ENCODE peak calls at places on chromosomes 12 and 14, in four cellular contexts. One of them, this sample, is unnamed.

GRCh38 chr14:50669441-50669986 is 1.4 kb upstream of the SAV1 start:
- DNase-seq in upper lobe of right lung: no peak
- DNase-seq in AG09309: no peak
- DNase-seq in LNCaP clone FGC: no peak
- DNase-seq in this sample: no peak

GRCh38 chr12:100234591-100235304 is 32.1 kb downstream of the DEPDC4 start:
- DNase-seq in upper lobe of right lung: no peak
- DNase-seq in AG09309: peak; percentile 29
- DNase-seq in LNCaP clone FGC: peak; percentile 42
- DNase-seq in this sample: no peak

GRCh38 chr14:67371247-67372148 is 11.4 kb downstream of the EIF2S1 start:
- DNase-seq in upper lobe of right lung: no peak
- DNase-seq in AG09309: no peak
- DNase-seq in LNCaP clone FGC: peak; percentile 75
- DNase-seq in this sample: no peak

GRCh38 chr12:47910486-47910885 is 5.7 kb upstream of the VDR start:
- DNase-seq in upper lobe of right lung: no peak
- DNase-seq in AG09309: no peak
- DNase-seq in LNCaP clone FGC: no peak
- DNase-seq in this sample: no peak

GRCh38 chr12:54591001-54591591 is 2.6 kb upstream of the PPP1R1A start:
- DNase-seq in upper lobe of right lung: no peak
- DNase-seq in AG09309: no peak
- DNase-seq in LNCaP clone FGC: no peak
- DNase-seq in this sample: no peak

GRCh38 chr14:61388976-61389576 is 67.7 kb downstream of the PRKCH start:
- DNase-seq in upper lobe of right lung: no peak
- DNase-seq in AG09309: no peak
- DNase-seq in LNCaP clone FGC: no peak
- DNase-seq in this sample: no peak

GRCh38 chr14:72847721-72848120 is 46.2 kb downstream of the DPF3 start:
- DNase-seq in upper lobe of right lung: no peak
- DNase-seq in AG09309: no peak
- DNase-seq in LNCaP clone FGC: no peak
- DNase-seq in this sample: no peak

GRCh38 chr14:95111507-95112164 is 45.7 kb downstream of the DICER1 start:
- DNase-seq in upper lobe of right lung: no peak
- DNase-seq in AG09309: no peak
- DNase-seq in LNCaP clone FGC: peak; percentile 52
- DNase-seq in this sample: no peak

GRCh38 chr12:57476162-57476992 is 3.3 kb downstream of the ARHGAP9 start:
- DNase-seq in upper lobe of right lung: peak; percentile 78
- DNase-seq in AG09309: no peak
- DNase-seq in LNCaP clone FGC: no peak
- DNase-seq in this sample: no peak

GRCh38 chr12:990308-990648 is 745 bp upstream of the ERC1 start:
- DNase-seq in upper lobe of right lung: peak; percentile 90
- DNase-seq in AG09309: no peak
- DNase-seq in LNCaP clone FGC: peak; percentile 25
- DNase-seq in this sample: no peak

GRCh38 chr14:77140343-77140936 is 1.2 kb downstream of the ZDHHC22 start:
- DNase-seq in upper lobe of right lung: no peak
- DNase-seq in AG09309: no peak
- DNase-seq in LNCaP clone FGC: no peak
- DNase-seq in this sample: no peak

GRCh38 chr14:41047763-41048162 is 558.9 kb upstream of the LRFN5 start:
- DNase-seq in upper lobe of right lung: no peak
- DNase-seq in AG09309: no peak
- DNase-seq in LNCaP clone FGC: no peak
- DNase-seq in this sample: no peak

GRCh38 chr12:121789233-121789781 is 4.2 kb downstream of the RHOF start:
- DNase-seq in upper lobe of right lung: peak; percentile 74
- DNase-seq in AG09309: no peak
- DNase-seq in LNCaP clone FGC: no peak
- DNase-seq in this sample: no peak

GRCh38 chr14:37060496-37061260 is 111.7 kb downstream of the SLC25A21 start:
- DNase-seq in upper lobe of right lung: no peak
- DNase-seq in AG09309: no peak
- DNase-seq in LNCaP clone FGC: peak; percentile 87
- DNase-seq in this sample: no peak

GRCh38 chr12:64687816-64688599 is 71.2 kb downstream of the GNS start:
- DNase-seq in upper lobe of right lung: no peak
- DNase-seq in AG09309: no peak
- DNase-seq in LNCaP clone FGC: peak; percentile 71
- DNase-seq in this sample: no peak

DNA sequence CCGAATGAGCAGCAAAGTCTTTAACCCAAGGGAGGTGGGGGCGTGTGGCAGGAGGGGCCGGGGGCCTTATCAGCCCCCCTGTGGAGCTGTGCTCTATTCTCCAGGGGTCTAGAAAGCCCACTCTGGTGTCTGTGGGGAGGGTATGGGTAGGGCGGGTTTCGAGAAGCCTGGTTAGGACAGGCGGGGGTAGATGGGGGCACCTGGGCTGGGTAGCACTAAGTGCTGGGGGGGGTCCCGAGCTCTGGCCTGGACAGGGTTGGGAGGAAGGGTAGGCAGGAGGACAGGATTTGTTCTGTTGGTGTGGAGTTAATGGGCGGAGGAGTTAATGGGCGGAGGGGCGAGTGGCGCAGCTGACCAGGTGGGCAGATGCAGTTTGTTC is 2.0 kb downstream of the PACS2 start:
- DNase-seq in upper lobe of right lung: no peak
- DNase-seq in AG09309: no peak
- DNase-seq in LNCaP clone FGC: no peak
- DNase-seq in this sample: no peak
- H3K4me3 ChIP-seq in upper lobe of right lung: no peak overlapping the region
- H3K4me3 ChIP-seq in AG09309: no peak overlapping the region
- H3K4me3 ChIP-seq in LNCaP clone FGC: no peak overlapping the region
- H3K4me3 ChIP-seq in this sample: no peak overlapping the region

GRCh38 chr14:55731881-55732498 is 152.0 kb downstream of the KTN1 start:
- DNase-seq in upper lobe of right lung: no peak
- DNase-seq in AG09309: no peak
- DNase-seq in LNCaP clone FGC: no peak
- DNase-seq in this sample: no peak
- TF ChIP-seq CTCF in upper lobe of right lung: peak; percentile 72
- TF ChIP-seq CTCF in AG09309: peak; percentile 61
- TF ChIP-seq CTCF in LNCaP clone FGC: peak; percentile 71
- TF ChIP-seq CTCF in this sample: peak; percentile 55

DNA sequence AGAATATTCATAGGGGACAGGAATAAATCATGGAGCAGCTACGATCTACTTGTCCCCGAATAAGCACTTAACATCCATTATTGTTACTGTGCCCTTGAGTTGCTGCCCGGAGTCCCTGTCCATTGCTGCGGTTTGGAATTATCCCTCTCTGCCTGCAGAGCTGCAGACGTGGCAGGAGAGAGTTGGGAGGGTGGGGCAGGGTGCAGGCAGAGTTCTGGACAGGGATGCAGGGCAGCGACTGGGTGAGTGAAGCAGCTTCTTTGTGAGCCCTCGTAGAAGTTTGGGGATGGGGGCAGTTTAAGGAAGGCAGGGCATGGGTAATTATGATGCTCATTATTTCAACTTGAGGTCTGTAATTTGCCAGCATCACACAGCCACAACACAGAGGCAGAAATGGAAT is 52.6 kb upstream of the STON2 start:
- DNase-seq in upper lobe of right lung: no peak
- DNase-seq in AG09309: no peak
- DNase-seq in LNCaP clone FGC: no peak
- DNase-seq in this sample: no peak
- H3K4me3 ChIP-seq in upper lobe of right lung: no peak overlapping the region
- H3K4me3 ChIP-seq in AG09309: no peak overlapping the region
- H3K4me3 ChIP-seq in LNCaP clone FGC: no peak overlapping the region
- H3K4me3 ChIP-seq in this sample: no peak overlapping the region

GRCh38 chr14:104820669-104821228 is 19.8 kb downstream of the ZBTB42 start:
- DNase-seq in upper lobe of right lung: peak; percentile 88
- DNase-seq in AG09309: no peak
- DNase-seq in LNCaP clone FGC: no peak
- DNase-seq in this sample: no peak
- TF ChIP-seq CTCF in upper lobe of right lung: peak; percentile 51
- TF ChIP-seq CTCF in AG09309: peak; percentile 62
- TF ChIP-seq CTCF in LNCaP clone FGC: no peak
- TF ChIP-seq CTCF in this sample: peak; percentile 70

DNA sequence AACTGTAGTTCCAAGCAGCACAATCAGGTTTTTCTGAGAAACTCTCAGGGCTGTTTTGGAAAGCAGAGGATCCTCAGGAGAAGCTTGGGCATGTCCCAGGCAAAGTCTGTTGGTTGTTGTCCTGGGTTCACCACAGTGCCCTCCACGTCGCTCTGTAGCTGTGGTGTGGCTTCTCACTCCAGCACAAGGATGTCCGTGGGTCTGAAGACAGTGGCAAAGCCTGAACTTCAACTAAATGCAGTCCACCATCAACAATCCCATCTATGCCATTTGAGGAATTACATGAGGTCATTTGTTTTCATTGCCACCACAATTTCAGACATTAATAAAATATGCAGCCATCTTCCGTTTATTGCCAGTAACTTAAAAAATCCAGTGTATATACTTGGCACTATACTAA is 272.2 kb downstream of the LRIG3 start:
- DNase-seq in upper lobe of right lung: no peak
- DNase-seq in AG09309: no peak
- DNase-seq in LNCaP clone FGC: no peak
- DNase-seq in this sample: no peak
- H3K4me3 ChIP-seq in upper lobe of right lung: no peak overlapping the region
- H3K4me3 ChIP-seq in AG09309: no peak overlapping the region
- H3K4me3 ChIP-seq in LNCaP clone FGC: no peak overlapping the region
- H3K4me3 ChIP-seq in this sample: no peak overlapping the region

DNA sequence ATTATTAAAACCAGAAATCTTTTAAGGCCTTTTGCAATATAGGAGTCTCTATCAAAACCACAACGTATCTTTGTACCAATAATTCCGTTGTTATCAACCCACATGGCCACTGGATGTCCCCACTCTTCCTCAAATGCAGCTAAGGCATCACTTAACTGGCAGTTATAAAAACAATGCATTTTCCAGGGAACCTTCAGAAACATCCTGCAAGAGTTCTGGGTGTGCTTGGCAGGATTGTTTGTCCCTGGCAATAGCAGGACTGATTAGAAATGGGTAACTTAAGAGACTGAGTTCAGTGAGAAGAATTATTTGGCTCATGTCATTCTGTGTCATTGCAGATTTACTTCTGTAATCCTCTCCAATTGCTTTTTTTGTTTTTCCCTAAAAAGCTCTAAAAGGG is 112.0 kb downstream of the SLC15A5 start:
- DNase-seq in upper lobe of right lung: no peak
- DNase-seq in AG09309: no peak
- DNase-seq in LNCaP clone FGC: peak; percentile 30
- DNase-seq in this sample: no peak
- TF ChIP-seq CTCF in upper lobe of right lung: peak; percentile 49
- TF ChIP-seq CTCF in AG09309: peak; percentile 51
- TF ChIP-seq CTCF in LNCaP clone FGC: peak; percentile 86
- TF ChIP-seq CTCF in this sample: peak; percentile 66

GRCh38 chr14:105685003-105685402 is 158.6 kb downstream of the TMEM121 start:
- DNase-seq in upper lobe of right lung: no peak
- DNase-seq in AG09309: no peak
- DNase-seq in LNCaP clone FGC: no peak
- DNase-seq in this sample: no peak

GRCh38 chr14:105694961-105695360 is 168.6 kb downstream of the TMEM121 start:
- DNase-seq in upper lobe of right lung: no peak
- DNase-seq in AG09309: no peak
- DNase-seq in LNCaP clone FGC: no peak
- DNase-seq in this sample: no peak

GRCh38 chr14:105689722-105690121 is 163.3 kb downstream of the TMEM121 start:
- DNase-seq in upper lobe of right lung: no peak
- DNase-seq in AG09309: no peak
- DNase-seq in LNCaP clone FGC: no peak
- DNase-seq in this sample: no peak

GRCh38 chr14:105690671-105691070 is 164.3 kb downstream of the TMEM121 start:
- DNase-seq in upper lobe of right lung: no peak
- DNase-seq in AG09309: no peak
- DNase-seq in LNCaP clone FGC: no peak
- DNase-seq in this sample: no peak
- H3K4me3 ChIP-seq in upper lobe of right lung: no peak overlapping the region
- H3K4me3 ChIP-seq in AG09309: no peak overlapping the region
- H3K4me3 ChIP-seq in LNCaP clone FGC: no peak overlapping the region
- H3K4me3 ChIP-seq in this sample: no peak overlapping the region

GRCh38 chr12:127355061-127355820 is 911.7 kb upstream of the TMEM132C start:
- DNase-seq in upper lobe of right lung: no peak
- DNase-seq in AG09309: no peak
- DNase-seq in LNCaP clone FGC: peak; percentile 28
- DNase-seq in this sample: no peak
- TF ChIP-seq CTCF in upper lobe of right lung: peak; percentile 10
- TF ChIP-seq CTCF in AG09309: peak; percentile 80
- TF ChIP-seq CTCF in LNCaP clone FGC: peak; percentile 88
- TF ChIP-seq CTCF in this sample: peak; percentile 24